ENCODE peak calls at places on chromosomes 3 and 15, in five cellular contexts. S is H1, M is K562, H is GM12891, G is HepG2. Z is an unnamed sample.

GRCh38 chr3:47414666-47415587 is 34.1 kb downstream of the PTPN23 start:
- DNase-seq in G (no peak), H (no peak), M (no peak), S (no peak), Z (no peak)

GRCh38 chr3:73623316-73623715 is 1.4 kb downstream of the PDZRN3 start:
- DNase-seq in H (no peak), S (no peak), M (no peak), G (no peak), Z (no peak)

GRCh38 chr3:12964713-12965612 is 108.3 kb downstream of the IQSEC1 start:
- DNase-seq in G (peak; percentile 98), M (no peak), H (no peak), S (no peak), Z (no peak)

GRCh38 chr3:30193625-30194044 is 412.8 kb upstream of the TGFBR2 start:
- DNase-seq in S (no peak), M (no peak), H (no peak), G (peak; percentile 33), Z (no peak)

GRCh38 chr3:158961497-158961896 is 159.6 kb downstream of the MFSD1 start:
- DNase-seq in G (no peak), H (no peak), S (peak; percentile 9), M (no peak), Z (no peak)

GRCh38 chr3:67578416-67578815 is 76.0 kb downstream of the SUCLG2 start:
- DNase-seq in S (no peak), H (no peak), G (no peak), M (no peak), Z (no peak)

GRCh38 chr3:14789221-14789620 is 29.5 kb upstream of the FGD5 start:
- DNase-seq in M (no peak), G (no peak), H (no peak), S (no peak), Z (no peak)

GRCh38 chr3:130508970-130509369 is 8.0 kb upstream of the COL6A6 start:
- DNase-seq in H (no peak), G (no peak), S (no peak), M (no peak), Z (no peak)

GRCh38 chr3:52983336-52983807 is 62.5 kb downstream of the SFMBT1 start:
- DNase-seq in H (peak; percentile 23), M (no peak), S (no peak), G (no peak), Z (peak; percentile 26)

DNA sequence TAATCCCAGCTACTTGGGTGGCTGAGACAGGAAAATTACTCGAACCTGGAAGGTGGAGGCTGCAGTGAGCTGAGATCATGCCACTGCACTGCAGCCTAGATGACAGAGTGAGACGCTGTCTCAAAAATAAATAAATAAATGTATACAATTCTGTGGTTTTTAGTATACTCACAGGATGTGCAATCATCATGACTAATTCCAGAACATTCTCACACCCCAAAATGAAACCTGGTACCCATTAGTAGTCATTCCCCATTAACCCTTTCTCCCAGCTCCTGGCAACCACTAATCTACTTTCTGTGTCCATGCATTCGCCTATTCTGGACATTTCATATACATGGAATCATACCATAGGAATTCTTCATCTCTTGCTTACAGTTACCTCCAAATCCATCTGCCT is 44.5 kb downstream of the LRRFIP2 start:
- DNase-seq in S (no peak), H (no peak), M (no peak), G (no peak), Z (no peak)
- TF ChIP-seq TAF1 in S (no peak), H (no peak), M (no peak), G (no peak), Z (no peak)

GRCh38 chr3:128497305-128498126 is 4.5 kb upstream of the GATA2 start:
- DNase-seq in H (peak; percentile 71), M (peak; percentile 92), S (no peak), G (no peak), Z (no peak)
- TF ChIP-seq POLR2A in H (no peak), M (peak; percentile 61), S (no peak), G (no peak), Z (no peak)

GRCh38 chr15:94744080-94744793 is 512.9 kb downstream of the MCTP2 start:
- DNase-seq in G (no peak), S (no peak), M (no peak), H (no peak), Z (no peak)
- TF ChIP-seq TAF1 in G (no peak), S (no peak), M (no peak), H (no peak), Z (no peak)

DNA sequence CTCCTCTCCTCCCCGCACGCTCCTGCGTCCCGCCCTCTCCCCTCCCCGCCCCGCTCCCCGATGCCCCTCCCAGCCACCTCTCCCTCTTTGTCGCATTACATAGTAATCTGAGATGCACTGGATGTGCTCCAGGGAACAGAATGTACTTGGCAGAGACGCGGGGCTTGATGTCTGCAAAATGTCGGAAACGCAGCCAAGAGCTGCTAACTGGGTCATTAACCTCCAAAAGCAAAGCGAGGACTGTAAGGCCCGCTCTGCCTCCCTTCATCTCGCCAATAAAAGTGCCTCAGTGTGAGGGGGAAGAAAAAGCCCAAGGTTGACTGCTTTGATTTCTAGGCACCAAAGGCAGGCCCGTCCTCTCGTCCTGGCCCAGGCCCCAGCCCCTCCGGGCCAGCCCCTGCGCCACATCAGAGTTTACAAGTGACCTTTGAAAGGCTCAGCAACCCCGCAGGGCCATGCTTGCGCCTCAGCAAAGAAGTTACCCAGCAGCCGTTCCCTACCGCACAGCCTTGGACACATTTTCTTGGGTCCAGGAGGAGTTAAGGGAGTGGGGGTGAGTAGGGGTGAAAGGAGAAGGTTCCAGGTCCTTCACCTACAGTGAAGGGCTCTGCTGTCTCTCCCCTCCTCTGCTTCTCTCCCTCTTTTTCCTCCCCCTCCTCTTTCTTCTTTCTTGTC is 223.7 kb upstream of the TPRG1 start:
- DNase-seq in G (no peak), M (no peak), H (no peak), S (peak; percentile 64), Z (no peak)
- TF ChIP-seq POLR2A in G (no peak), M (no peak), H (no peak), S (peak; percentile 65), Z (no peak)

GRCh38 chr3:5339967-5340535 is 152.5 kb downstream of the EDEM1 start:
- DNase-seq in H (no peak), M (no peak), G (no peak), S (no peak), Z (no peak)

GRCh38 chr3:5347486-5347885 is 160.0 kb downstream of the EDEM1 start:
- DNase-seq in H (no peak), M (no peak), G (no peak), S (no peak), Z (no peak)

GRCh38 chr3:5344707-5345106 is 157.2 kb downstream of the EDEM1 start:
- DNase-seq in H (no peak), M (no peak), G (no peak), S (no peak), Z (no peak)

DNA sequence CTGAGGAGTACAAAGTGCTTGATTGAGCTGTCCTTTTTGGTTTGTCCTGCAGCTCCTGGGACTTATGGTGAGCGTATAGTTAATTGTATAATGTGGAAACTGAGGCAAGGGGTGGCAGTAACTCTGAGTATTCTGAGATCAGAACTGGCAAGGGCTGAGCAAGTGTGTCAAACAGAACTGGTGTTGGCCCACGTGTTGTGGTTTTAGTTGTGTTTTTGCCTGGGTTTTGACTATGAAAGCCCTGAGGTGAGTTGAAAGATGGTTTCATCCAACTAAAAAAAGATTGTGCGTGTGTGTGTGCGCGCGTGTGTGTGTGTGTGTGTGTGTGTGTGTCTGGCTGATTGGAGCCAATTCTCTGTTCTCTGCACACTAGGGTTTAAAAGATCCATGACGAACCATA is 154.1 kb downstream of the EDEM1 start:
- DNase-seq in H (no peak), M (no peak), G (no peak), S (no peak), Z (no peak)
- TF ChIP-seq TAF1 in H (no peak), M (no peak), G (no peak), S (no peak), Z (no peak)